ENCODE peak calls at places on chromosomes 12 and 14, in nine cellular contexts. T is neural progenitor cell, O is mammary epithelial cell, N is GM23338, W is IMR-90, B is GM23248, A is MM.1S, P is neuronal stem cell, C is fibroblast of lung. G is an unnamed sample.

GRCh38 chr12:102463659-102464249 is 16.6 kb downstream of the IGF1 start:
- DNase-seq in T (no peak), O (no peak), N (no peak), W (no peak), B (peak), A (no peak), P (no peak), C (no peak), G (no peak)

GRCh38 chr12:10207136-10207535 is 5.5 kb upstream of the GABARAPL1 start:
- DNase-seq in T (no peak), O (no peak), N (no peak), W (no peak), B (no peak), A (no peak), P (no peak), C (no peak), G (no peak)

GRCh38 chr14:58731465-58732330 is 93.9 kb downstream of the DACT1 start:
- DNase-seq in T (no peak), O (peak), N (no peak), W (peak), B (peak), A (no peak), P (no peak), C (peak), G (no peak)

GRCh38 chr14:101817511-101818001 is 56.0 kb downstream of the PPP2R5C start:
- DNase-seq in T (no peak), O (no peak), N (no peak), W (no peak), B (no peak), A (no peak), P (no peak), C (no peak), G (no peak)

GRCh38 chr12:132998742-132999141 is 12.6 kb downstream of the ZNF26 start:
- DNase-seq in T (no peak), O (no peak), N (peak), W (no peak), B (no peak), A (no peak), P (no peak), C (no peak), G (no peak)

GRCh38 chr12:111180830-111181726 is 187.8 kb downstream of the PHETA1 start:
- DNase-seq in T (no peak), O (no peak), N (no peak), W (peak), B (peak), A (no peak), P (no peak), C (peak), G (peak)

GRCh38 chr14:63295231-63295685 is 23.5 kb downstream of the GPHB5 start:
- DNase-seq in T (no peak), O (no peak), N (no peak), W (no peak), B (no peak), A (no peak), P (no peak), C (no peak), G (no peak)

GRCh38 chr14:94412671-94413638 is 24.6 kb upstream of the SERPINA1 start:
- DNase-seq in T (no peak), O (peak), N (peak), W (no peak), B (no peak), A (no peak), P (no peak), C (no peak), G (no peak)

GRCh38 chr14:91387135-91387849 is 30.3 kb downstream of the CCDC88C start:
- DNase-seq in T (no peak), O (peak), N (no peak), W (peak), B (no peak), A (no peak), P (no peak), C (peak), G (no peak)

GRCh38 chr12:80811957-80812708 is 95.4 kb downstream of the MYF5 start:
- DNase-seq in T (no peak), O (no peak), N (no peak), W (no peak), B (no peak), A (peak), P (no peak), C (no peak), G (no peak)

GRCh38 chr12:94046626-94047410 is 101.6 kb upstream of the PLXNC1 start:
- DNase-seq in T (no peak), O (peak), N (no peak), W (no peak), B (peak), A (no peak), P (no peak), C (no peak), G (peak)

GRCh38 chr14:20748439-20748838 is 2.8 kb downstream of the EDDM3A start:
- DNase-seq in T (no peak), O (no peak), N (no peak), W (no peak), B (no peak), A (no peak), P (no peak), C (no peak), G (no peak)

GRCh38 chr14:94936901-94937321 is 167.0 kb upstream of the GSC start:
- DNase-seq in T (no peak), O (no peak), N (no peak), W (no peak), B (no peak), A (no peak), P (no peak), C (no peak), G (peak)

GRCh38 chr14:101845496-101845895 is 84.0 kb downstream of the PPP2R5C start:
- DNase-seq in T (no peak), O (no peak), N (no peak), W (no peak), B (no peak), A (no peak), P (no peak), C (no peak), G (no peak)

DNA sequence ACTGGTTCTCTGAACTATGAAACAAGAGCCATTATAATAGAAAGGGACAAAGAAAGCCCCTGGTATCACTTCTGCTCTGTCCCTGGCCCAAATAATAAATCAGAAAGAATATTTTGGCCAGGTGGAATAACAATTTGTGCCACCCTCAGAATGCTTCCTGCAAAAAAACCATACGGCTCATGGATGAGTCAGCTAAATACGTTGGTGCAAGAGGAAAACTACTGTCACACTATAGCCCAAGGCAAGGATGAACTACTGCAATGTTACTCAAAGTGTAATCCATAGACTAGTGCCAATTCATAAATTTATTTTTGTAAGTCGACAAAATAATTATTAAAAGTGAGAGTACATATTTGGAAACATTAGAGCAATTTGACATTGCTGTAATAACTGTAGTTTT is 68.2 kb downstream of the ANKS1B start:
- DNase-seq in T (no peak), O (peak), N (no peak), W (no peak), B (peak), A (no peak), P (no peak), C (no peak), G (no peak)
- H3K4me2 ChIP-seq in T (no peak), O (no peak), N (no peak), W (no peak), B (no peak), A (no peak), P (no peak), C (no peak), G (no peak)

GRCh38 chr12:21710944-21711343 is 53.3 kb upstream of the LDHB start:
- DNase-seq in T (no peak), O (no peak), N (no peak), W (no peak), B (peak), A (peak), P (no peak), C (no peak), G (no peak)
- H3K4me2 ChIP-seq in T (no peak), O (no peak), N (no peak), W (no peak), B (peak), A (peak), P (no peak), C (no peak), G (no peak)

GRCh38 chr12:120725659-120726509 is at the start of gene ACADS:
- DNase-seq in T (peak), O (peak), N (peak), W (peak), B (peak), A (peak), P (peak), C (peak), G (peak)

GRCh38 chr12:120724720-120725119 is 906 bp upstream of the ACADS start:
- DNase-seq in T (no peak), O (no peak), N (no peak), W (no peak), B (no peak), A (no peak), P (no peak), C (no peak), G (no peak)

GRCh38 chr12:120725151-120725658 is 421 bp upstream of the ACADS start:
- DNase-seq in T (peak), O (no peak), N (peak), W (no peak), B (no peak), A (no peak), P (no peak), C (no peak), G (no peak)

GRCh38 chr12:120726961-120727360 is 1.3 kb downstream of the ACADS start:
- DNase-seq in T (no peak), O (no peak), N (no peak), W (no peak), B (no peak), A (no peak), P (no peak), C (no peak), G (no peak)

DNA sequence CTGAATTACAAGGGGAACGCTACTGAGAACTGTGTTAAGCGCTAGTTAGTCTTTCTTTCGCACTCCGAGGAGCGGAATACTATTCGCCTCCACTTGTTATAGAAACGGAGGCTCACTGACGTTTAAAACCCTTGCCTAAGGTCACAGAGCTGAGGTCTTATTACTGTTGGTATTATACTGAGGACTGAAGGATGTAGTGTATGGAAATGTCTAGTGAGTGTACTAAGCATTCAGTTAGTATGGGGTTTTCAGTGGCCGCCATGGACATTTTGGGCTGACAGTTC is 826 bp downstream of the ACADS start:
- DNase-seq in T (no peak), O (no peak), N (no peak), W (no peak), B (no peak), A (no peak), P (no peak), C (no peak), G (no peak)
- H3K4me2 ChIP-seq in T (peak), O (no peak), N (peak), W (peak), B (peak), A (peak), P (no peak), C (peak), G (peak)

GRCh38 chr14:105013150-105013787 is 7.6 kb downstream of the CDCA4 start:
- DNase-seq in T (no peak), O (no peak), N (no peak), W (peak), B (peak), A (no peak), P (no peak), C (no peak), G (no peak)
- H3K4me2 ChIP-seq in T (no peak), O (no peak), N (no peak), W (no peak), B (no peak), A (no peak), P (no peak), C (peak), G (no peak)

GRCh38 chr12:88577537-88577936 is 2.7 kb downstream of the KITLG start:
- DNase-seq in T (no peak), O (peak), N (no peak), W (no peak), B (peak), A (no peak), P (no peak), C (no peak), G (no peak)
- H3K4me2 ChIP-seq in T (no peak), O (peak), N (peak), W (peak), B (peak), A (no peak), P (no peak), C (peak), G (peak)

GRCh38 chr12:126338031-126338441 is 1272.8 kb downstream of the AACS start:
- DNase-seq in T (no peak), O (no peak), N (no peak), W (no peak), B (no peak), A (no peak), P (no peak), C (no peak), G (no peak)
- H3K4me2 ChIP-seq in T (no peak), O (no peak), N (no peak), W (no peak), B (no peak), A (no peak), P (no peak), C (no peak), G (no peak)

GRCh38 chr12:21527451-21528180 is 1.5 kb downstream of the SPX start:
- DNase-seq in T (peak), O (peak), N (peak), W (peak), B (peak), A (peak), P (peak), C (peak), G (peak)

GRCh38 chr12:21528953-21529352 is 2.9 kb downstream of the SPX start:
- DNase-seq in T (no peak), O (no peak), N (no peak), W (no peak), B (no peak), A (no peak), P (no peak), C (peak), G (no peak)

GRCh38 chr12:21526721-21527345 is 737 bp downstream of the SPX start:
- DNase-seq in T (no peak), O (no peak), N (peak), W (no peak), B (no peak), A (no peak), P (no peak), C (peak), G (no peak)

GRCh38 chr12:21526053-21526452 is at the start of gene SPX:
- DNase-seq in T (no peak), O (peak), N (no peak), W (peak), B (peak), A (no peak), P (no peak), C (peak), G (no peak)

DNA sequence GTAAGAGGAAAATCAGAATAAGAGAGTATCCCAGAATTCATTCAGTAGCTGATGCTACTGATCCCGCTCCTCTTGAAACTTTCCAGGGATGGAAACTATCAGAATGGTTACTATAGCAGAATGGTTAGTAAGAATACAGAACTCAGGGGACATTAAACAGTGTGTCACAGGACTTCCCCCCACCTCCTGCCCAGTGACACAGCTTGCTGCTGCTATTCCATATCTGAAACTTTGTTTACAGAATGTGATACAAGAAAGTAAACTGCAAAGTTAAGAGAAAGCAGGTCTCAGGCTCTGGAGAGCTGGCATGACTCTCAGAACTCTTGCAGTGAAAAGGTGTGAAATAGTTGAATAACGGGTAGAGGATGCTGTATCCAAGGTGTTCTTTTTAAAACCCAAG is 3.4 kb downstream of the SPX start:
- DNase-seq in T (no peak), O (no peak), N (no peak), W (no peak), B (no peak), A (no peak), P (no peak), C (no peak), G (no peak)
- H3K4me2 ChIP-seq in T (no peak), O (no peak), N (no peak), W (no peak), B (no peak), A (no peak), P (no peak), C (no peak), G (no peak)

GRCh38 chr12:278046-278445 is 15.4 kb upstream of the SLC6A13 start:
- DNase-seq in T (no peak), O (no peak), N (no peak), W (no peak), B (no peak), A (no peak), P (no peak), C (no peak), G (no peak)
- H3K4me2 ChIP-seq in T (no peak), O (no peak), N (no peak), W (no peak), B (no peak), A (no peak), P (no peak), C (no peak), G (no peak)